ENCODE peak calls at places on chromosome 4, in four cellular contexts. X is SK-N-SH, B is mesenchymal stem cell, L is fibroblast of lung. S is an unnamed sample.

GRCh38 chr4:164779080-164779479 is 25.1 kb downstream of the SMIM31 start:
- DNase-seq in X (no peak), B (no peak), L (peak; percentile 53), S (no peak)

GRCh38 chr4:169621754-169622481 is 1.5 kb downstream of the CLCN3 start:
- DNase-seq in X (peak; percentile 22), B (peak; percentile 94), L (peak; percentile 75), S (peak; percentile 81)

GRCh38 chr4:145093638-145094037 is 4.4 kb downstream of the ANAPC10 start:
- DNase-seq in B (no peak), L (no peak), X (no peak), S (no peak)

GRCh38 chr4:77190053-77190452 is 33.0 kb downstream of the CCNG2 start:
- DNase-seq in X (no peak), B (no peak), L (no peak), S (no peak)

GRCh38 chr4:150931796-150932195 is 83.3 kb downstream of the LRBA start:
- DNase-seq in X (no peak), B (no peak), L (no peak), S (no peak)

GRCh38 chr4:123350191-123350544 is 46.4 kb upstream of the SPRY1 start:
- DNase-seq in B (no peak), X (no peak), L (peak; percentile 20), S (peak; percentile 36)

GRCh38 chr4:73408181-73408867 is 4.2 kb downstream of the ALB start:
- DNase-seq in X (no peak), B (no peak), L (no peak), S (no peak)

GRCh38 chr4:25424539-25425228 is 47.6 kb downstream of the ANAPC4 start:
- DNase-seq in X (no peak), B (no peak), L (no peak), S (no peak)

GRCh38 chr4:66275381-66276060 is 605.2 kb upstream of the EPHA5 start:
- DNase-seq in B (no peak), L (peak; percentile 12), X (no peak), S (no peak)

GRCh38 chr4:161252520-161253141 is 911.2 kb downstream of the FSTL5 start:
- DNase-seq in L (peak; percentile 4), B (peak; percentile 33), X (no peak), S (peak; percentile 53)

GRCh38 chr4:160110891-160111290 is 1008.0 kb downstream of the RAPGEF2 start:
- DNase-seq in X (peak; percentile 2), L (no peak), B (no peak), S (no peak)

GRCh38 chr4:82989567-82990429 is 20.8 kb downstream of the LIN54 start:
- DNase-seq in L (peak; percentile 19), B (peak; percentile 56), X (no peak), S (peak; percentile 9)

DNA sequence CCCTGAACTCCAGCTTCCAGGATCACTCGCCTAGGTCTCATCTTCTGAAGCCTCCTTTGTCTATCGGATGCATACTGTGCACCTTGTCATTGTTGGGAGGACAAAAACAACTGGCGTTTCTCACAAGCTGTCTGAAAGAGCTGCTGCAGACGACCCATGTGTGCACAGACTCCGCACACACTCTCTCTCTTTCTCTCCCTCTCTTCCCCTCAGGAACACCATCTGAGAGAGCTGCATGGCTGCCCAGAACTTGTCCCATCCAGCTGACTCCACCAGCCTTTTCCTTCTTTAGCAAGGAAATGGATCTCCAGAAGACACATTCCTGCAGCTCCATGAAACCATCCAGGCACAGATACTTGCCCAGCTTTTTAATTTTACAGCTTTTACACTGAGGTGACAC is 82.9 kb downstream of the MAML3 start:
- DNase-seq in X (no peak), L (no peak), B (no peak), S (no peak)
- H3K27ac ChIP-seq in X (peak overlapping the region; percentile 46), L (no peak overlapping the region), B (peak overlapping the region; percentile 25), S (no peak overlapping the region)

DNA sequence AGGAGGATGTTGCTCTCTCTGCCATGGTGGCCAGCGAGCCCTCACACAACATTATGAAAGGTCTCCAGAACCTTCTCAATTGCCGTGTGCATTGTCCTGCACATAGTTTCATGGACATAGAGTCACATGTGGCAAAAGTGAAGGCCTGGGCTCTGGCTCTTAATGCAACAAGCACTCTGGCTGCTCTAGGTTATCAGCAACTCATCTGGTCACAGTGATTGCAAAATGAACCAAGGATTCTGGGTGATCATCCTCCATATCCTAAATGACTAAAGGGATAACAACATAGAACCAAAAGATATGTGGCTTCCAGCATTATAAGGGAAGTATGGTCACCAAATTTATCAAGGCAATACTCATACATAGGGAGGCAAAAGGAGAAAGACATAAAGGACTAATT is 175.2 kb downstream of the MGST2 start:
- DNase-seq in L (no peak), X (no peak), B (no peak), S (no peak)
- H3K4me2 ChIP-seq in L (no peak overlapping the region), X (no peak overlapping the region), B (no peak overlapping the region), S (no peak overlapping the region)

DNA sequence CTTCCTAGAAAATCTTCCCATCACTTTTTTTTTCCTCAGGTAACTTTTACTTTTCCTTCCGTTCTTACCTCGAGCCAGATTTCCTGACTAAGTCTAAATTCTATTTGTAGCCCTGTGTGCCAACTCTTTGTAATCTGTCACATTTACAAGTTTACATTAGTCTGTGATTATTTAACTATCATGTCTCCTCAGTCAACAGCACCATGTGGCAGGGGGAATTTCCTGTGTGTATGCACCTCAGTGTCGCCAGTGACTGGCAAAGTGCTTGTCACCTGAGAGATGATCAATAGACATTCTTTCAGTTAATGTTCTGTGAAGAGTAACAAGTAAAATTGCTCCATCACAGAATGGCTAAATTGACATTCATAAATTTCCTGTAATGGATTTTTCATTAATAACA is 468.5 kb downstream of the PDGFC start:
- DNase-seq in X (no peak), B (no peak), L (no peak), S (no peak)
- H3K27ac ChIP-seq in X (no peak overlapping the region), B (no peak overlapping the region), L (no peak overlapping the region), S (no peak overlapping the region)

GRCh38 chr4:174215936-174216699 is 67.3 kb downstream of the FBXO8 start:
- DNase-seq in X (peak; percentile 76), B (peak; percentile 46), L (no peak), S (no peak)
- H3K4me2 ChIP-seq in X (peak overlapping the region; percentile 96), B (no peak overlapping the region), L (no peak overlapping the region), S (no peak overlapping the region)

DNA sequence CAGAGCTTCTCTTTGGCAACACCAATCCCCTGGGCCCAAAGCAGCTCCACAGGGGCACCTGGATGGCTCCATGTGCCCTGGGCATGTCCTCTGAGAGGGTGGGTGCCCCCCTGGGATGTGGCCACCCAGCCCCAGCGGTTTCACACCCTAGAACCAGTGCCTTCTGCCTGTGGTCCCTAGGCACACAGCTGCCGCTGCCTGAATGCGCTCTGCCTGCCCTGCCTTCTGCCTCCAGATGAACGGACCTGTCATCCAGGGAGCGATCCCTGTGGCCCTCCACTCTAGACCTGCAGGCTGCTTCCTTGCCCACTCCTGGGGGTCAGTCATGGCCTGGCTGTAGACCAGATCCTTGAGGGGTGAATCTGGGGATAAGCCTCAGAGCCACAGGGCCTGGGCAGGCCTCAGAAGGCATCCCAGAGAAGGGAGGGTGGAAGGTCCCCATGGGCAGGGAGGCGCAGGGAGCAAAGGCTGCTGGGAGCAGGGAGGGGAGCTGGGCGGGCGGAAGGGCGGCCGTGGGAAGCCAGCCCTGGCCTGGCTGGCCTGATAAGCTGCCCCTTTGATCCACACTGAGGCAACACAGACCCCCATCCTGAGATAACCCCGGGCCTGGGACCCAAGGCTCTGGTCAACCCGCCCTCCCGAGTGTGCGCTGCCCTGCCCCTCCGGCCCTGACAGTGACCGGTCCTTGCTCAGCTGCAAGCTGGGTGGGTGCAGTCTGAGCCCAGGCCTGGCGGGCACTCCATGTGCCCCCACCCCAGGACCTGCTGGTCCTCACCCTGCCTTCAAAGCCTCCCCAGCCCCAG is 8.1 kb upstream of the FGFR3 start:
- DNase-seq in X (peak; percentile 90), B (no peak), L (no peak), S (peak; percentile 18)
- H3K27ac ChIP-seq in X (no peak overlapping the region), B (no peak overlapping the region), L (no peak overlapping the region), S (no peak overlapping the region)

GRCh38 chr4:40455340-40455902 is 120.3 kb downstream of the CHRNA9 start:
- DNase-seq in B (no peak), X (no peak), L (no peak), S (no peak)
- H3K4me2 ChIP-seq in B (no peak overlapping the region), X (no peak overlapping the region), L (no peak overlapping the region), S (no peak overlapping the region)

DNA sequence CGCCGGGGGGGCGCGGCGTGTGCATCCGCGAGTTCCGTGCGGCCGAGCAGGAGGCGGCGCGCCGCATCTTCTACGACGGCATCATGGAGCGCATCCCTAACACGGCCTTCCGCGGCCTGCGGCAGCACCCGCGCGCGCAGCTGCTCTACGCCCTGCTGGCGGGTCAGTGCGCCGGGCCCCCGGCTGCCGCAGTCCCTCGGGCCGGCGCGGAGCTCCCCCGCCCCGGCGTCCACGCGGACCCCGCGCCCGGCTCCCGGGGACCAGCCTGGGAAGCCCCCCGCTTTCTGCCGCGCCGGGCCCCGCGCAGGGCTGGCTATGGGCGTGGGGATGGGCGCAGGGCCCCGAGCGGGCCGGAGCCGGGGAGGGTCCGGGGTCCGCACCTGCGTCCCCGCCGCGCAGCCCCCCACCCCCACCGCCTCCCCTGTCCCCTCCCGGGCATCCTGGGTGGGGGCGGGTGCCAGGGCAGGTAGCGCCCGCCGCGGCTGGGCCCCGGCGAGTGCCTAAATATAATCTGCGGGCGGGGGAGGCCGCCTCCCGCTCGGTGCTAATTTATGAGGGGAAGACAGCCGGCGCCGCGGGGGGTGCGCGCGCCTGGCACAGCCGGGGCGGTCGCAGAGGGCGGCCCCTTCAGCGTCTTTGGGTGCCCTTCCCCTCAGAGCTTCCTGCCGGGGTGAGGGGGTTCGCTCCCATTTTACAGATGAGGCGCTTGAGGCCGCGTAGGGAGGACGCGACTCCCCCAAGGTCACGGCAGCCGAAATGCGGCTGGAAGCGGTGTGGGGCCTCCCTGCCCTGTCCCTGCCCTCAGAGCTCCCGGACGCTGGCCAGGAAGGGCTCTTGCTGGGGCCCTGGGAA is 825 bp downstream of the NAT8L start:
- DNase-seq in L (no peak), X (peak; percentile 82), B (peak; percentile 20), S (no peak)
- H3K27ac ChIP-seq in L (no peak overlapping the region), X (no peak overlapping the region), B (no peak overlapping the region), S (no peak overlapping the region)

GRCh38 chr4:154616287-154616686 is 3.8 kb upstream of the FGG start:
- DNase-seq in X (no peak), L (no peak), B (no peak), S (no peak)
- H3K4me2 ChIP-seq in X (no peak overlapping the region), L (no peak overlapping the region), B (no peak overlapping the region), S (no peak overlapping the region)

DNA sequence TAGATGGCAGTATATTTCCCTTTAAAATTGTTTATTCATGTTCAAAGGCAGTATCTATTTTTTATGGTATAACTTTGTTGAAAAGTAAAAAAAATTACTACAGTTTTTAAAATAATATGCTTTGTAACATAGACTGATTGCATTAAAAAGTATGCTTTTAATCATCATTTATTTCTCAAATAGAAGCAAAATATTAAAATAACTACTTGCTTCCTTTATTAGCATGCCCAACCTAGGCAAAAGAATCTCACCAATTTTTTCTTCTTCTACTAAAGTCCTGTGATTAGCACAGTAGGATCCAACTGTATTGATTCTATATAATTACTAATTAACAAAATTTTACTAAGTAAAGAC is 69.6 kb upstream of the NFKB1 start:
- DNase-seq in B (no peak), X (no peak), L (no peak), S (no peak)
- H3K27ac ChIP-seq in B (no peak overlapping the region), X (no peak overlapping the region), L (peak overlapping the region; percentile 15), S (peak overlapping the region; percentile 84)

GRCh38 chr4:10289534-10289899 is 167.7 kb downstream of the ZNF518B start:
- DNase-seq in X (no peak), B (no peak), L (no peak), S (no peak)
- H3K4me2 ChIP-seq in X (no peak overlapping the region), B (no peak overlapping the region), L (no peak overlapping the region), S (no peak overlapping the region)

S was measured in endothelial cell of umbilical vein.